ENCODE peak calls at places on chromosomes 1 and 21, in ten cellular contexts. O is HCT116, V is cardiac muscle cell, X is neural crest cell, J is adrenal gland, K is H9, D is fibroblast of mammary gland, P is body of pancreas, N is breast epithelium, H is hepatocyte. Z is an unnamed sample.

GRCh38 chr1:31834501-31834900 is 18.7 kb upstream of the SPOCD1 start:
- DNase-seq in O (no peak), V (no peak), X (no peak), J (no peak), K (no peak), D (no peak), P (no peak), N (no peak), H (no peak), Z (no peak)

GRCh38 chr1:19775317-19775716 is 24.4 kb downstream of the TMCO4 start:
- DNase-seq in O (no peak), V (no peak), X (no peak), J (no peak), K (no peak), D (no peak), P (no peak), N (no peak), H (no peak), Z (peak)

GRCh38 chr1:217253985-217254384 is 376.9 kb downstream of the GPATCH2 start:
- DNase-seq in O (no peak), V (no peak), X (no peak), J (no peak), K (no peak), D (no peak), P (no peak), N (no peak), H (no peak), Z (no peak)

GRCh38 chr1:106621853-106622252 is 434.6 kb upstream of the PRMT6 start:
- DNase-seq in O (no peak), V (no peak), X (no peak), J (no peak), K (no peak), D (no peak), P (no peak), N (no peak), H (no peak), Z (no peak)

GRCh38 chr1:24427469-24427862 is 11.9 kb downstream of the NIPAL3 start:
- DNase-seq in O (no peak), V (no peak), X (no peak), J (no peak), K (no peak), D (no peak), P (no peak), N (no peak), H (no peak), Z (no peak)

GRCh38 chr1:85578321-85579295 is 2.0 kb upstream of the CCN1 start:
- DNase-seq in O (no peak), V (no peak), X (no peak), J (no peak), K (no peak), D (peak), P (no peak), N (no peak), H (peak), Z (peak)

GRCh38 chr1:197423006-197423405 is 155.0 kb downstream of the CRB1 start:
- DNase-seq in O (no peak), V (no peak), X (no peak), J (no peak), K (no peak), D (peak), P (no peak), N (no peak), H (no peak), Z (peak)

GRCh38 chr1:116134178-116134773 is 23.1 kb downstream of the MAB21L3 start:
- DNase-seq in O (peak), V (no peak), X (no peak), J (no peak), K (no peak), D (peak), P (no peak), N (no peak), H (no peak), Z (no peak)

GRCh38 chr1:169869426-169869825 is 24.3 kb downstream of the SCYL3 start:
- DNase-seq in O (no peak), V (no peak), X (no peak), J (no peak), K (no peak), D (no peak), P (no peak), N (no peak), H (no peak), Z (no peak)

GRCh38 chr1:121483961-121484424 is 299.2 kb downstream of the SRGAP2C start:
- DNase-seq in O (no peak), V (no peak), X (no peak), J (no peak), K (no peak), D (peak), P (no peak), N (no peak), H (peak), Z (peak)

GRCh38 chr1:214660900-214661299 is 57.9 kb downstream of the CENPF start:
- DNase-seq in O (no peak), V (peak), X (peak), J (peak), K (no peak), D (peak), P (peak), N (no peak), H (peak), Z (peak)

GRCh38 chr21:30629173-30629572 is 5.8 kb upstream of the KRTAP20-2 start:
- DNase-seq in O (no peak), V (no peak), X (no peak), J (no peak), K (no peak), D (no peak), P (no peak), N (no peak), H (no peak), Z (no peak)

GRCh38 chr1:2212542-2213491 is 15.3 kb upstream of the SKI start:
- DNase-seq in O (peak), V (peak), X (peak), J (peak), K (peak), D (peak), P (peak), N (peak), H (peak), Z (peak)

GRCh38 chr1:162136760-162137537 is 67.5 kb downstream of the NOS1AP start:
- DNase-seq in O (peak), V (no peak), X (no peak), J (peak), K (no peak), D (peak), P (no peak), N (no peak), H (peak), Z (peak)

GRCh38 chr1:1426961-1427934 is 6.2 kb upstream of the ANKRD65 start:
- DNase-seq in O (no peak), V (peak), X (no peak), J (no peak), K (peak), D (no peak), P (no peak), N (peak), H (peak), Z (no peak)

GRCh38 chr1:10257851-10258250 is 47.5 kb downstream of the KIF1B start:
- DNase-seq in O (no peak), V (no peak), X (no peak), J (no peak), K (no peak), D (peak), P (no peak), N (no peak), H (no peak), Z (no peak)

GRCh38 chr1:226401407-226402303 is 6.2 kb downstream of the PARP1 start:
- DNase-seq in O (no peak), V (no peak), X (no peak), J (no peak), K (no peak), D (no peak), P (no peak), N (no peak), H (no peak), Z (no peak)

GRCh38 chr1:229600229-229600628 is 25.7 kb downstream of the TAF5L start:
- DNase-seq in O (no peak), V (no peak), X (no peak), J (no peak), K (no peak), D (no peak), P (no peak), N (no peak), H (no peak), Z (no peak)

GRCh38 chr1:206441336-206441967 is 28.8 kb upstream of the IKBKE start:
- DNase-seq in O (no peak), V (no peak), X (no peak), J (no peak), K (no peak), D (no peak), P (no peak), N (no peak), H (no peak), Z (no peak)

GRCh38 chr1:33036526-33037503 is at the start of gene AK2:
- DNase-seq in O (peak), V (peak), X (peak), J (peak), K (peak), D (peak), P (peak), N (peak), H (peak), Z (peak)

GRCh38 chr21:34276711-34277425 is 86.9 kb upstream of the KCNE2 start:
- DNase-seq in O (no peak), V (no peak), X (no peak), J (no peak), K (no peak), D (peak), P (no peak), N (no peak), H (no peak), Z (peak)

GRCh38 chr1:112674986-112675727 is 698 bp downstream of the MOV10 start:
- DNase-seq in O (no peak), V (peak), X (peak), J (peak), K (peak), D (peak), P (peak), N (no peak), H (peak), Z (no peak)

GRCh38 chr1:95562230-95562629 is 328.2 kb downstream of the RWDD3 start:
- DNase-seq in O (no peak), V (no peak), X (no peak), J (no peak), K (no peak), D (no peak), P (no peak), N (no peak), H (no peak), Z (no peak)

GRCh38 chr1:119451158-119451557 is 36.2 kb downstream of the HSD3B2 start:
- DNase-seq in O (no peak), V (no peak), X (peak), J (no peak), K (no peak), D (no peak), P (no peak), N (no peak), H (no peak), Z (no peak)

GRCh38 chr1:228162286-228163003 is 3.2 kb upstream of the IBA57 start:
- DNase-seq in O (no peak), V (no peak), X (no peak), J (peak), K (peak), D (no peak), P (peak), N (no peak), H (peak), Z (no peak)

GRCh38 chr21:29376556-29376955 is 77.8 kb downstream of the BACH1 start:
- DNase-seq in O (peak), V (peak), X (peak), J (peak), K (peak), D (peak), P (peak), N (no peak), H (peak), Z (no peak)

GRCh38 chr21:45209046-45209445 is 78.6 kb downstream of the POFUT2 start:
- DNase-seq in O (no peak), V (no peak), X (no peak), J (no peak), K (no peak), D (peak), P (no peak), N (no peak), H (no peak), Z (peak)

GRCh38 chr1:21294266-21295058 is 4.2 kb upstream of the ECE1 start:
- DNase-seq in O (peak), V (peak), X (no peak), J (no peak), K (no peak), D (no peak), P (peak), N (no peak), H (no peak), Z (no peak)

GRCh38 chr1:40133122-40133665 is 28.0 kb upstream of the RLF start:
- DNase-seq in O (no peak), V (no peak), X (no peak), J (no peak), K (no peak), D (no peak), P (no peak), N (no peak), H (no peak), Z (no peak)

GRCh38 chr1:234234199-234234598 is 139.1 kb upstream of the COA6 start:
- DNase-seq in O (no peak), V (no peak), X (no peak), J (no peak), K (peak), D (no peak), P (no peak), N (no peak), H (no peak), Z (no peak)

GRCh38 chr21:34774750-34775149 is 106.0 kb downstream of the CLIC6 start:
- DNase-seq in O (no peak), V (no peak), X (no peak), J (no peak), K (no peak), D (no peak), P (no peak), N (no peak), H (no peak), Z (no peak)

GRCh38 chr21:26844258-26845065 is 747 bp downstream of the ADAMTS1 start:
- DNase-seq in O (no peak), V (peak), X (peak), J (peak), K (peak), D (no peak), P (peak), N (no peak), H (peak), Z (peak)
- TF ChIP-seq CTCF in O (no peak), V (peak), X (peak), J (no peak), K (no peak), D (no peak), P (no peak), N (no peak), H (no peak), Z (peak)

GRCh38 chr1:59543211-59543668 is 246.3 kb downstream of the FGGY start:
- DNase-seq in O (no peak), V (no peak), X (no peak), J (no peak), K (no peak), D (no peak), P (peak), N (no peak), H (peak), Z (no peak)

GRCh38 chr1:59541161-59541560 is 244.3 kb downstream of the FGGY start:
- DNase-seq in O (no peak), V (no peak), X (no peak), J (no peak), K (no peak), D (no peak), P (no peak), N (no peak), H (no peak), Z (no peak)

GRCh38 chr1:59541891-59542290 is 245.0 kb downstream of the FGGY start:
- DNase-seq in O (no peak), V (no peak), X (no peak), J (no peak), K (no peak), D (no peak), P (no peak), N (no peak), H (no peak), Z (no peak)

GRCh38 chr1:59544615-59545014 is 247.7 kb downstream of the FGGY start:
- DNase-seq in O (no peak), V (no peak), X (no peak), J (no peak), K (no peak), D (no peak), P (no peak), N (no peak), H (no peak), Z (no peak)

GRCh38 chr1:59539961-59540681 is 243.2 kb downstream of the FGGY start:
- DNase-seq in O (no peak), V (no peak), X (no peak), J (no peak), K (no peak), D (no peak), P (no peak), N (no peak), H (no peak), Z (no peak)
- TF ChIP-seq CTCF in O (no peak), V (no peak), X (no peak), J (no peak), K (no peak), D (no peak), P (no peak), N (no peak), H (no peak), Z (no peak)

DNA sequence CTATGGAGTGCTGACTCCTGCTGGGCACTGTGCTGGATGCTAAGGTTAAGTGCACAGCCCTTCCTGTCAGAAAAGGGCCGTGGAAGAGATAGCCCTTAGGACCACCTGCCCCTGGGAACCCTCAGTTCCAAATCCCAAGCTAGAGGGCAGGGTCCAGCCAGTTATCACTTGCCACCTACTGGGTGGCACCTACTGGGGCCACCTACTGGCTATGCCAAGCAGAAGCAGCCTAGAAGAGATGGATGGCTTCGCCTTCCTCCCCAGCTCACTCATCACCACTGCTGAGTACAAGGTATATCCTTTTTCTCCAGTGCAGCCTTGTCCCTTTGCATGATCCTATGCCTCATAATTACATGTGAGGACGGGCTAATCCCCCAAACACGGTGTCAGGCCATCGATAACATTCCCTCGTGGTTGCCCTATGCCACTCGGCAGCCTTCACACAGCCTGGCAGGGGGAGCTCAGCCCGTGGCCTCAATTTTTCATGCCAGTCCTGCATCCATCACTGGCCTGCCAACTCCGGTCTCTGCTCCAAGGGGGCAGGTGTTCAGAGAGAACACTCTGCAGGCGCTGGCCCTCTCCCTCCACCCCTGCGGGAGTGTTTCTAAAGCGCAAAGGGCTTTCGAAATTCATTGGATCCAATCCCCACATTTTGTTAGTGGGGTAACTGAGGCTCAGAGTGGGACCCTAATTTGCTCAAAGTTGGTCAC is 49.0 kb downstream of the SYT2 start:
- DNase-seq in O (peak), V (no peak), X (no peak), J (no peak), K (no peak), D (no peak), P (no peak), N (no peak), H (no peak), Z (no peak)
- TF ChIP-seq CTCF in O (peak), V (no peak), X (peak), J (no peak), K (peak), D (peak), P (no peak), N (no peak), H (no peak), Z (peak)

GRCh38 chr1:72341661-72342060 is 59.3 kb upstream of the NEGR1 start:
- DNase-seq in O (no peak), V (no peak), X (no peak), J (no peak), K (no peak), D (no peak), P (no peak), N (no peak), H (no peak), Z (no peak)
- TF ChIP-seq CTCF in O (no peak), V (no peak), X (no peak), J (no peak), K (no peak), D (no peak), P (no peak), N (no peak), H (no peak), Z (no peak)

DNA sequence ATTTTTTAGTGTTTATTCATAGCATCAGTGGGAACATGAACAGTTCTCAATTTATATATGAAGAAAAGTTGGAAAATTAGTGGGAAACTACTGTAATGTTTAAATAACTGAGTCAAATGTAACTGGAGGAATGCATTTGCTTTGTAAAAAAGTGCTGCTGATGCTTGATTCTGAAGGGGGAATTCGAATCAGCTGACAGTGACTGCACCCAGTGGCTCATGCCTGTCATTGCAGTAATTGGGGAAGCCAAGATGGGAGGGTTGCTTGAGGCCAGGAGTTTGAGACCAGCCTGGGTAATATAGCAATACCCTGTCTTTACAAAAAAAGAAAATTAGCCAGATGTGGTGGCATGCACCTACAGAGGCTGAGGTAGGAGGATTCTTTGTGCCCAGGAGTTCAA is 398.4 kb downstream of the ZP4 start:
- DNase-seq in O (no peak), V (no peak), X (no peak), J (no peak), K (peak), D (no peak), P (no peak), N (no peak), H (no peak), Z (no peak)
- TF ChIP-seq CTCF in O (no peak), V (no peak), X (peak), J (no peak), K (peak), D (no peak), P (no peak), N (no peak), H (no peak), Z (no peak)

GRCh38 chr1:204672482-204673216 is 12.9 kb downstream of the LRRN2 start:
- DNase-seq in O (no peak), V (no peak), X (no peak), J (no peak), K (no peak), D (no peak), P (no peak), N (no peak), H (no peak), Z (no peak)
- TF ChIP-seq CTCF in O (no peak), V (no peak), X (no peak), J (no peak), K (no peak), D (no peak), P (no peak), N (no peak), H (no peak), Z (no peak)

GRCh38 chr1:25430666-25431494 is at the start of gene MACO1:
- DNase-seq in O (peak), V (peak), X (peak), J (peak), K (peak), D (peak), P (peak), N (peak), H (peak), Z (peak)

GRCh38 chr1:25432364-25432719 is 1.6 kb downstream of the MACO1 start:
- DNase-seq in O (no peak), V (no peak), X (no peak), J (no peak), K (no peak), D (no peak), P (no peak), N (no peak), H (no peak), Z (no peak)

GRCh38 chr1:25428475-25429166 is 2.1 kb upstream of the MACO1 start:
- DNase-seq in O (no peak), V (no peak), X (no peak), J (no peak), K (no peak), D (no peak), P (no peak), N (no peak), H (no peak), Z (no peak)

GRCh38 chr1:25431495-25432363 is 1.0 kb downstream of the MACO1 start:
- DNase-seq in O (no peak), V (no peak), X (no peak), J (no peak), K (peak), D (no peak), P (peak), N (no peak), H (no peak), Z (no peak)

GRCh38 chr1:25430073-25430665 is 528 bp upstream of the MACO1 start:
- DNase-seq in O (peak), V (peak), X (peak), J (peak), K (peak), D (peak), P (peak), N (peak), H (peak), Z (peak)
- TF ChIP-seq CTCF in O (no peak), V (no peak), X (no peak), J (no peak), K (no peak), D (no peak), P (no peak), N (no peak), H (no peak), Z (no peak)

GRCh38 chr1:14974361-14974760 is 179.2 kb upstream of the TMEM51 start:
- DNase-seq in O (no peak), V (no peak), X (no peak), J (no peak), K (no peak), D (no peak), P (no peak), N (no peak), H (no peak), Z (no peak)
- TF ChIP-seq CTCF in O (no peak), V (no peak), X (no peak), J (no peak), K (no peak), D (no peak), P (no peak), N (no peak), H (no peak), Z (no peak)

DNA sequence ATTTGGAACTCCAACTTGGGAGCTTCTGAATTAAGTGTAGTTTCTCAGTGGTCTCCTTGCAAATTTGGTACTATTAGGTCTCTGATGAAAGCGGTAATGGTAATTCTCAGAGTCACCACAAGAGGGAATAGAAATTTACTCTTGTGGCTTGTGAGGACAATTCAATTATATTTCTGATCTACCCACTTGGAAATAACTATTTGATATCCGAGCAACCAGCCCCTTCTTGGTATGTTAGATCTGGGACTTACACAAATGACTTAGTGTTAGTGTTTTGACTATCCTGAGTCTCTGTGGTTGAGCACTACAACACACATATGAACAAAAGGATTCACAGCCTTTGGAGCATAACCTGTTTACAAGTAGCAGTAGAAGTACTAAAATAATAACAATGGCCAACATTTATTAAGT is 68.1 kb downstream of the RPS6KA1 start:
- DNase-seq in O (peak), V (peak), X (no peak), J (no peak), K (no peak), D (peak), P (no peak), N (no peak), H (peak), Z (peak)
- TF ChIP-seq CTCF in O (peak), V (peak), X (peak), J (peak), K (peak), D (peak), P (peak), N (peak), H (peak), Z (peak)

Z was measured in HFFc6.